ENCODE peak calls at places on chromosome 19, in four cellular contexts. F, I, M and L are unnamed samples.
A peak's percentile ranks its signal among the peaks of the same experiment; 100 is the strongest.

GRCh38 chr19:41957838-41958366 is 1.2 kb downstream of the RABAC1 start:
- DNase-seq in F (peak; percentile 81), I (no peak), M (no peak), L (no peak)

GRCh38 chr19:51931921-51932320 is 4.6 kb downstream of the ZNF613 start:
- DNase-seq in F (no peak), I (no peak), M (no peak), L (no peak)

GRCh38 chr19:488505-489417 is 7.5 kb upstream of the MADCAM1 start:
- DNase-seq in F (peak; percentile 95), I (peak; percentile 74), M (peak; percentile 98), L (peak; percentile 98)

GRCh38 chr19:55156202-55157063 is 1.1 kb downstream of the TNNI3 start:
- DNase-seq in F (peak; percentile 29), I (no peak), M (no peak), L (peak; percentile 88)

GRCh38 chr19:50460161-50460765 is 16.0 kb upstream of the EMC10 start:
- DNase-seq in F (no peak), I (no peak), M (no peak), L (no peak)

GRCh38 chr19:49844138-49844740 is 6.7 kb upstream of the PTOV1 start:
- DNase-seq in F (no peak), I (no peak), M (no peak), L (no peak)

GRCh38 chr19:39403331-39404312 is 3.0 kb upstream of the ZFP36 start:
- DNase-seq in F (peak; percentile 99), I (peak; percentile 89), M (peak; percentile 99), L (peak; percentile 100)

GRCh38 chr19:54448037-54448773 is 794 bp upstream of the LENG8 start:
- DNase-seq in F (peak; percentile 64), I (no peak), M (peak; percentile 84), L (no peak)

GRCh38 chr19:7333198-7334118 is 15.3 kb upstream of the ARHGEF18 start:
- DNase-seq in F (no peak), I (no peak), M (no peak), L (no peak)

GRCh38 chr19:42102877-42103276 is 26.9 kb downstream of the ZNF574 start:
- DNase-seq in F (no peak), I (no peak), M (no peak), L (no peak)

GRCh38 chr19:36049080-36049698 is 4.9 kb downstream of the THAP8 start:
- DNase-seq in F (no peak), I (no peak), M (no peak), L (no peak)

DNA sequence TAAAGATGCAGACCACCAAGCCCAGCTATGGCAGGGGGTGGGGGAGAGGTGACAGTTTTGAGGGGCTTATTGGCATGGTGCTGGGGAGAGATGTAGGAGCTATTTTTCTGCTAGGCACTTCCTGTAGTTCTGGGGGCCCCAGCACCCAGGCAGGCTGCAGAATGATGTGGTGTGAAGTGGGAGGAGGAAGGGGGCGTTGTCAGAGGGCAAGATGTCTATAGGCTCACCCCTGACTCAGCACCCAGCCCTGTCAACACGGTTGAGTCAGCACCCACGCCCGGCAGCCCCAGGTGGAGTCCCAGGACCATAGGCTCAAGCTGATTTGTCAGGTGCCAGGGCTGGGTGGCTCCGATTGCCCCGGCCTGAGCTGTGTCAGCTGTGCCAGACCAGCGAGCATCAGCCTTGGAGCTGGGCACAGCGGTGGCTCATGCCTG is 5.8 kb downstream of the KLF2 start:
- DNase-seq in F (peak; percentile 34), I (peak; percentile 57), M (peak; percentile 88), L (no peak)
- TF ChIP-seq POLR2A in F (no peak), I (no peak), M (no peak), L (no peak)

DNA sequence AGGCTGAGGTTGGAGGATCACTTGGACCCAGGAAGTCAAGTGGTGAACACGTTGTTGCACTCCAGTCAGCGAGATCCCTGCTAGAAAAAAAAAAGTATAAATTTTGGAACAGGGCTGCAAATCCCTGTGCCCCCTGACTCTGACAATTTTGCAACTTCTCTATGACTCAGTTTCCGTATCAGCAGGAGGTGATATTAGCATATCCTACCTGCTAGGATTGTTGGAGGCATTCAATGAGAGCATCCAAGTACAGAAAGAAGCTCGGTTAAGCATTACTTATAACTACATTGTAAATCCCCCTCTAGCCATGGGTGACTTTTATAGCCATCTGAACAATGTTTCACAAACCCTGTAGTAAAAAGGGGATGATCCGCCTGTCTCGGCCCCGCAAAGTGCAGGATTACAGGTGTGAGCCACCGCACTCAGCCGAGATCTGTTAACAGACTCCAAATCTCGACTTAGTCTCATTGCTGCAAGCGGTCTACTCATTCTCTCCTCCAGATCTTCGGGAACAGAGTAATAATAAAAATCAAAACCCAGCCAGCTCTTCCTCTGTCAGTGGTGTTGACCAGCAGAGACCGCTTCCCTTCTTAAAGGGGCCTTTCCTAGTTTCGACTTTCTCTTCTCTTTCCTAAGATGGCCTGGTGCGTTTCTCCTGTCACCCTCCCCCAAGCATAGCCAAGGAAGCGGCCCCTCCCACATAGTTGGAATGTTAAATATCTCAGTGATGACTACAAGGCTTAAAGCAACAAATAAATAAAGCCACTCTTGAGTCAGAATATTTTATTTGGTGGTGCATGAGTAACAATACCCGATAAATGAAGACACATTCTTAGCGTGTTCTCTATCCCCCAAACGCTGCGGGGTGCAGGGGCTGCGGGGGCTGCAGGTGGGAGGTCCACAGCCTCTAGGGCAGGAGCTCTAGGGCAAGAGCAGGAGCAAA is 10.3 kb upstream of the BICRA start:
- DNase-seq in F (peak; percentile 17), I (no peak), M (no peak), L (peak; percentile 89)
- H3K4me3 ChIP-seq in F (no peak overlapping the region), I (peak overlapping the region; percentile 11), M (peak overlapping the region; percentile 58), L (no peak overlapping the region)

GRCh38 chr19:10194500-10195198 is at the start of gene DNMT1:
- DNase-seq in F (peak; percentile 94), I (peak; percentile 68), M (peak; percentile 98), L (peak; percentile 90)
- TF ChIP-seq POLR2A in F (peak; percentile 69), I (peak; percentile 27), M (no peak), L (no peak)

DNA sequence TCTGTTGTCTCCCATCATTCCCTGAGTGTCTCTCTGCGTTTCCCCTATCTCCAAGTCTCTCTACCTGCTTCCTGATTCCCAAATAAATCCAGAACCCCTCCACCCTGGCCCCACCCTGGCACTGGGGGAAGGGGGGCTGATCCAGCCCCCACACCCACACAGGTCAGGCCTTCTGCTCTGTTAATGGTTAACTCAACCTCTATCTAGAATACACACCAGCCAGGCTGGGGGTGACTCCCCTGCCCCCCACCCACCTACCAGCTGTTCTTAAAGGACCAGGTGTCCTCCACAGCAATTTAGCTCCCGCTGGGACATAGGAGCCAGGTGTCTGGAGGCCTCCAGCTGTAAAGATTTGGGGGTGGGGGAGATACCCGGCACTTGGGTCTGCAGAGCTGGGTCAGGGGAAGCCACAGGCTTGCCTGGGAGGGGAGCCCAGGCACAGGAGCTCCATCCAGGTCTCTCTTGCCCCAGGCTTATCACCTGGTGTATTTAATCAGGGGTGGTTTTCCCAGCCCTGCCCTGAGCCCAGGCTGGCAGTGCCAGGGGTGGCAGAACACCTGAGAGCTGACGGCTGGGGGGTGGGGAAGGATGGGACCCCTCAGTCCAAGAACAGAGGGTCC is 3.9 kb downstream of the IRF2BP1 start:
- DNase-seq in F (no peak), I (no peak), M (no peak), L (no peak)
- H3K4me3 ChIP-seq in F (no peak overlapping the region), I (no peak overlapping the region), M (peak overlapping the region; percentile 42), L (no peak overlapping the region)

GRCh38 chr19:10086904-10087256 is 763 bp downstream of the SHFL start:
- DNase-seq in F (no peak), I (no peak), M (no peak), L (no peak)
- TF ChIP-seq POLR2A in F (no peak), I (no peak), M (no peak), L (no peak)

GRCh38 chr19:13027031-13027430 is 31.8 kb downstream of the NFIX start:
- DNase-seq in F (no peak), I (no peak), M (no peak), L (no peak)

GRCh38 chr19:13026478-13026999 is 31.3 kb downstream of the NFIX start:
- DNase-seq in F (peak; percentile 49), I (no peak), M (no peak), L (no peak)

GRCh38 chr19:13024126-13024957 is 29.1 kb downstream of the NFIX start:
- DNase-seq in F (no peak), I (no peak), M (no peak), L (no peak)

GRCh38 chr19:13024958-13025653 is 29.8 kb downstream of the NFIX start:
- DNase-seq in F (peak; percentile 71), I (no peak), M (no peak), L (no peak)

DNA sequence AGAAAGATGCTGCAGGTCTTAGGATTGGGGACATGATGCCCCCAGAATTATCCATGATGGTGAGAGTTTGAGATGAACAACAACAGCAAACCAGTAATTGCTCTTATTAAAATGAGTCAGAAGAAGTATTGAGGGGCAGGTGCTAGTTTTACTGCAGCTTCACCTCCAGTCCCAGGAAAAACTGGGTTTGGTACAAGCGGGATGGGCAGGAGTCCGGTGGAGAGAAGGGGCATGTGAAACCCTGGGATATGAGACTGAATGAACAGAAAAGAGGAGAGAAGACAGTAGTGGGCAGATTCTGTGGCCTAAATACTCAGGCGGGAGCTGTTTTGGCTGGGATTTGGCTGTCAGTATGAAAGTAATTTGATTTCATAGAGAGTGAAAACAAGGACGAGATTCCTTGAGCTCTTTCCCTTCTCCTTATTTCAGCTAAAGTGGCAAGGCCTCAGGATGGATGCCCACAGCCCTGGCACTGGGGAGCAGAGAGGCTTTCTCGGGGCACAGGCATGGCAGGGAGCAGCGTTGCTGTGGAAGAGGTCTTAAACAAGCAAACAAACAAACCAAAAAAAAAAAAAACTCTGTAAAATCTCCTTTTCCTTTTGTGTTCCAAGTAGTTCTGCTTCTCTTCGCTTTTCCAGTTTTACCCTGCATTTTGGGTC is 30.7 kb downstream of the NFIX start:
- DNase-seq in F (no peak), I (no peak), M (no peak), L (no peak)
- H3K4me3 ChIP-seq in F (no peak overlapping the region), I (peak overlapping the region; percentile 30), M (peak overlapping the region; percentile 55), L (peak overlapping the region; percentile 17)

DNA sequence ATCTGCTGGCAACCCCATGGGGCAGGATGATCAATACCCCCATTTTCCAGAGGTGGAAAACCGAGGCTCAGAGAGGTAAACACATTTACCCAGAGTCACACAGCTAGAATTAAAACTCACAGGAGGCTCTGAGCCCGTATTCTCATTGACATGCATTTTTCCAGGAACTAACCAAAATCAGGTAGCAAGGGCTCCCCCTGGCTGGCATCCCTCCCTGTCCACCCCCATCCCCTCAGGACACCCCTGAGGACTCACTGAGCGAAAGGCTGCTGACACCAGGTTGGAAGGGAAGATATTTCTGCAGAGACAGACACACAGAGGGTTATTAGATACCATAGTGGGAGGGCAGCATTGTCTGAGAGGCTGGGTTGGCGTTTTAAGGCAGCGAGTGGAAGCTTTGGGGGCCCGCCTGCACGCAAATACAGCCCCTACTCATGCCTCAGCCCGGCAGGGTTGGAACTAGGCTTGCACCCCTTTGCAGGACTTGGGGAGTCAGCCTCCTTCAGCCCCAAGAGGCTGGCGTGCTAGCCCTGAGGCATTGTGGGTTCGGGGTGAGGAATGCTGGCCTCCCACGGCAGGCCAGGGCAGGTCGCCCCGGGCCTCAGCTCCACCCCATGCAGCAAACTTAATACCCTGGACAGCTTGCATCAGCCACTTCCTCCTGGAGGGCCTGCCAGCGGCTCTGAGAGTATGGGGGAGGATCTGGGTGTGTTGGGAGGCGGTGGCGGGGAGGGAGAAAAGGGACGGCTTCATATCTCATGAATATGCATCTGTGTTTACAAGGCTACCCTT is 3.9 kb downstream of the SLC1A5 start:
- DNase-seq in F (no peak), I (no peak), M (peak; percentile 85), L (peak; percentile 71)
- TF ChIP-seq POLR2A in F (no peak), I (no peak), M (no peak), L (no peak)